ENCODE peak calls at places on chromosomes 16 and 17, in four cellular contexts. J is stimulated activated CD4-positive, alpha-beta T cell treated with anti-CD3 and anti-CD28 coated beads, Interleukin-1b, Interleukin-23, amount 100 ng/mL, for 1 hour; T is GM12892; N is T-cell. K is an unnamed sample.

GRCh38 chr17:43578699-43579569 is 32.8 kb upstream of the ETV4 start:
- DNase-seq in T (peak), J (no peak), N (no peak), K (peak)

GRCh38 chr16:12271006-12271405 is 294.5 kb downstream of the SNX29 start:
- DNase-seq in T (no peak), N (no peak), J (no peak), K (no peak)

GRCh38 chr16:66304151-66304550 is 62.3 kb upstream of the CDH5 start:
- DNase-seq in J (no peak), T (no peak), N (no peak), K (no peak)

GRCh38 chr16:90032664-90033346 is 13.5 kb upstream of the DBNDD1 start:
- DNase-seq in J (no peak), T (no peak), N (no peak), K (no peak)

GRCh38 chr16:8905168-8905762 is 23.1 kb downstream of the LITAFD start:
- DNase-seq in N (no peak), J (no peak), T (no peak), K (no peak)

GRCh38 chr17:17749921-17750320 is 68.7 kb downstream of the RAI1 start:
- DNase-seq in J (no peak), T (no peak), N (peak), K (peak)

GRCh38 chr17:55172612-55173011 is 92.1 kb upstream of the HLF start:
- DNase-seq in J (no peak), N (no peak), T (no peak), K (no peak)

GRCh38 chr16:63617990-63618763 is 1503.7 kb downstream of the CDH11 start:
- DNase-seq in T (no peak), J (no peak), N (no peak), K (peak)

GRCh38 chr17:79255926-79256325 is 181.3 kb downstream of the ENGASE start:
- DNase-seq in T (no peak), N (no peak), J (no peak), K (no peak)

GRCh38 chr17:6024576-6024975 is 45.6 kb upstream of the WSCD1 start:
- DNase-seq in N (no peak), T (no peak), J (no peak), K (no peak)

GRCh38 chr16:1871974-1872635 is at the start of gene MEIOB:
- DNase-seq in N (peak), J (peak), T (no peak), K (no peak)

GRCh38 chr16:85969159-85969558 is 70.2 kb downstream of the IRF8 start:
- DNase-seq in T (no peak), N (no peak), J (no peak), K (no peak)

GRCh38 chr17:50279181-50279526 is 4.9 kb downstream of the TMEM92 start:
- DNase-seq in J (no peak), T (peak), N (no peak), K (no peak)

GRCh38 chr17:39928868-39929651 is 1.5 kb downstream of the LRRC3C start:
- DNase-seq in J (no peak), N (no peak), T (no peak), K (no peak)

K was measured in aorta.